ENCODE peak calls at places on chromosomes 4 and X, in seven cellular contexts. C is head of caudate nucleus; R is stimulated activated CD8-positive, alpha-beta memory T cell treated with anti-CD3 and anti-CD28 coated beads, Interleukin-4, amount 100 ng/mL, for 24 hours; B is cardiac fibroblast; K is neural crest cell; Y is GM03348; E is mesendoderm. I is an unnamed sample.
A peak's percentile ranks its signal among the peaks of the same experiment; 100 is the strongest.

GRCh38 chr4:19583827-19584569 is 667.7 kb upstream of the SLIT2 start:
- DNase-seq in E (no peak), B (peak; percentile 14), Y (peak; percentile 13), K (no peak), R (no peak), C (no peak), I (no peak)

GRCh38 chr4:169540774-169541173 is 71.6 kb downstream of the NEK1 start:
- DNase-seq in K (no peak), R (no peak), E (no peak), Y (no peak), B (peak; percentile 12), C (no peak), I (no peak)

GRCh38 chrX:26918633-26919032 is 544.5 kb downstream of the PPP4R3C start:
- DNase-seq in Y (peak; percentile 2), E (peak; percentile 77), B (peak; percentile 30), C (no peak), R (no peak), K (no peak), I (no peak)

GRCh38 chr4:101103381-101104142 is 243.8 kb downstream of the PPP3CA start:
- DNase-seq in K (no peak), R (no peak), C (no peak), B (peak; percentile 24), E (peak; percentile 61), Y (no peak), I (no peak)

GRCh38 chrX:323721-324628 is 5.4 kb upstream of the GTPBP6 start:
- DNase-seq in K (no peak), B (peak; percentile 68), R (no peak), C (no peak), E (peak; percentile 83), Y (no peak), I (no peak)

GRCh38 chr4:164807611-164808010 is 53.7 kb downstream of the SMIM31 start:
- DNase-seq in Y (no peak), K (no peak), E (peak; percentile 86), B (no peak), C (no peak), R (no peak), I (no peak)

GRCh38 chrX:136620780-136621179 is 27.2 kb upstream of the CD40LG start:
- DNase-seq in E (no peak), Y (no peak), R (no peak), K (no peak), C (no peak), B (no peak), I (no peak)

GRCh38 chr4:173508386-173509002 is 21.5 kb downstream of the HAND2 start:
- DNase-seq in B (no peak), R (no peak), K (no peak), E (peak; percentile 37), C (no peak), Y (no peak), I (no peak)

GRCh38 chrX:134547047-134547679 is 87.2 kb downstream of the HPRT1 start:
- DNase-seq in E (no peak), B (peak; percentile 53), C (no peak), K (no peak), Y (no peak), R (no peak), I (no peak)

GRCh38 chrX:110454336-110454735 is 95.7 kb downstream of the RTL9 start:
- DNase-seq in C (no peak), K (no peak), R (no peak), E (no peak), B (no peak), Y (no peak), I (no peak)

GRCh38 chrX:137969191-137969590 is 403.3 kb downstream of the ZIC3 start:
- DNase-seq in E (no peak), B (no peak), K (no peak), R (no peak), Y (no peak), C (no peak), I (no peak)

GRCh38 chr4:69818060-69818639 is 41.8 kb downstream of the SULT1E1 start:
- DNase-seq in Y (no peak), C (no peak), E (peak; percentile 26), B (no peak), K (no peak), R (no peak), I (no peak)

GRCh38 chr4:30716158-30716557 is 4.0 kb upstream of the PCDH7 start:
- DNase-seq in Y (peak; percentile 47), R (no peak), K (no peak), C (no peak), E (peak; percentile 69), B (peak; percentile 57), I (no peak)

GRCh38 chrX:133350751-133351150 is 64.5 kb downstream of the GPC4 start:
- DNase-seq in B (peak; percentile 21), R (no peak), Y (no peak), K (no peak), C (no peak), E (no peak), I (no peak)

GRCh38 chrX:40504801-40505605 is 75.8 kb upstream of the ATP6AP2 start:
- DNase-seq in Y (peak; percentile 75), R (no peak), B (peak; percentile 57), C (no peak), E (peak; percentile 66), K (no peak), I (no peak)

GRCh38 chr4:97770222-97770621 is 373.1 kb downstream of the STPG2 start:
- DNase-seq in K (no peak), B (peak; percentile 18), E (no peak), Y (no peak), R (no peak), C (no peak), I (no peak)

GRCh38 chr4:153362184-153362583 is 17.7 kb downstream of the MND1 start:
- DNase-seq in K (no peak), B (peak; percentile 60), C (no peak), R (no peak), E (peak; percentile 28), Y (no peak), I (no peak)

GRCh38 chrX:56554870-56555269 is 8.6 kb upstream of the UBQLN2 start:
- DNase-seq in B (no peak), E (no peak), C (no peak), Y (no peak), K (no peak), R (no peak), I (no peak)

GRCh38 chr4:7623468-7623867 is 188.7 kb upstream of the PSAPL1 start:
- DNase-seq in Y (no peak), R (no peak), K (no peak), C (no peak), B (no peak), E (no peak), I (no peak)

GRCh38 chrX:13428055-13428786 is 108.4 kb upstream of the ATXN3L start:
- DNase-seq in R (peak; percentile 11), Y (peak; percentile 51), K (no peak), C (no peak), B (peak; percentile 75), E (peak; percentile 16), I (no peak)

GRCh38 chr4:126748736-126749135 is 884.0 kb upstream of the INTU start:
- DNase-seq in R (no peak), B (no peak), Y (no peak), E (no peak), K (no peak), C (no peak), I (no peak)

GRCh38 chr4:8248091-8248490 is 21.5 kb upstream of the HTRA3 start:
- DNase-seq in K (no peak), B (peak; percentile 62), R (no peak), C (no peak), E (no peak), Y (no peak), I (no peak)

GRCh38 chr4:109009909-109010308 is 247.1 kb upstream of the ETNPPL start:
- DNase-seq in Y (peak; percentile 39), K (no peak), C (no peak), B (peak; percentile 63), E (no peak), R (no peak), I (no peak)

GRCh38 chrX:9902651-9903050 is 64.5 kb upstream of the CLDN34 start:
- DNase-seq in K (no peak), Y (peak; percentile 31), E (no peak), R (no peak), B (no peak), C (no peak), I (no peak)

GRCh38 chr4:3759236-3759635 is 6.9 kb upstream of the ADRA2C start:
- DNase-seq in C (no peak), R (no peak), B (no peak), E (no peak), K (no peak), Y (peak; percentile 31), I (no peak)

GRCh38 chr4:141652161-141652778 is 15.9 kb downstream of the IL15 start:
- DNase-seq in R (no peak), K (no peak), E (no peak), C (no peak), Y (peak; percentile 26), B (peak; percentile 74), I (no peak)

GRCh38 chr4:77152421-77152820 is 4.6 kb upstream of the CCNG2 start:
- DNase-seq in E (peak; percentile 75), C (no peak), B (no peak), Y (no peak), K (no peak), R (no peak), I (no peak)

GRCh38 chr4:61520688-61521160 is 320.6 kb downstream of the ADGRL3 start:
- DNase-seq in E (peak; percentile 49), Y (no peak), K (no peak), C (no peak), R (no peak), B (peak; percentile 36), I (no peak)

GRCh38 chr4:10353110-10353509 is 104.1 kb downstream of the ZNF518B start:
- DNase-seq in E (no peak), B (no peak), R (no peak), Y (no peak), C (no peak), K (no peak), I (no peak)

GRCh38 chrX:47191331-47191730 is 2.3 kb upstream of the UBA1 start:
- DNase-seq in K (peak; percentile 17), R (peak; percentile 18), B (no peak), E (peak; percentile 30), C (no peak), Y (peak; percentile 21), I (peak; percentile 1)

GRCh38 chr4:2827071-2827873 is 16.4 kb upstream of the ADD1 start:
- DNase-seq in C (peak; percentile 30), B (no peak), R (no peak), E (no peak), K (no peak), Y (no peak), I (no peak)

GRCh38 chr4:99574530-99575314 is at the start of gene MTTP:
- DNase-seq in R (no peak), B (no peak), Y (no peak), E (no peak), K (no peak), C (no peak), I (no peak)

GRCh38 chr4:105634402-105634801 is 74.1 kb downstream of the INTS12 start:
- DNase-seq in K (no peak), C (no peak), Y (no peak), E (no peak), R (no peak), B (no peak), I (no peak)

GRCh38 chr4:7160951-7161440 is 31.3 kb upstream of the SORCS2 start:
- DNase-seq in C (no peak), B (no peak), R (no peak), Y (no peak), K (no peak), E (no peak), I (no peak)

I was measured in NCI-H774.